ENCODE peak calls at places on chromosomes 7 and 10, in six cellular contexts. N, I, L, R, A and J are unnamed samples.

GRCh38 chr7:149838992-149839408 is 825 bp downstream of the ZNF862 start:
- DNase-seq in I (no peak), N (no peak), L (no peak), R (peak; percentile 22), A (no peak), J (no peak)

GRCh38 chr7:139941866-139942265 is 112.8 kb downstream of the TBXAS1 start:
- DNase-seq in I (no peak), L (no peak), A (no peak), N (no peak), R (no peak), J (no peak)

GRCh38 chr7:137122145-137122544 is 221.4 kb downstream of the PTN start:
- DNase-seq in R (no peak), N (no peak), I (no peak), A (no peak), L (no peak), J (no peak)

GRCh38 chr7:55019691-55020480 is 1.1 kb downstream of the EGFR start:
- DNase-seq in R (peak; percentile 35), N (no peak), A (no peak), L (peak; percentile 74), I (no peak), J (no peak)

GRCh38 chr10:11245510-11245909 is 227.8 kb downstream of the CELF2 start:
- DNase-seq in R (no peak), L (no peak), N (no peak), A (no peak), I (no peak), J (no peak)

GRCh38 chr7:553637-554111 is 34.0 kb upstream of the PDGFA start:
- DNase-seq in I (no peak), L (no peak), N (no peak), R (no peak), A (no peak), J (no peak)

GRCh38 chr7:47332681-47333080 is 249.2 kb downstream of the TNS3 start:
- DNase-seq in N (no peak), A (no peak), I (no peak), R (no peak), L (no peak), J (no peak)

GRCh38 chr10:7412482-7413251 is 1.8 kb upstream of the SFMBT2 start:
- DNase-seq in A (no peak), R (no peak), I (no peak), N (no peak), L (peak; percentile 49), J (no peak)

GRCh38 chr10:70232155-70232858 is 922 bp downstream of the PPA1 start:
- DNase-seq in L (peak; percentile 79), A (no peak), R (peak; percentile 93), I (peak; percentile 59), N (peak; percentile 57), J (no peak)

GRCh38 chr7:103592187-103592586 is 146.2 kb upstream of the SLC26A5 start:
- DNase-seq in L (no peak), R (no peak), A (no peak), N (no peak), I (no peak), J (no peak)

GRCh38 chr7:97499204-97499603 is 232.7 kb upstream of the TAC1 start:
- DNase-seq in L (peak; percentile 27), A (no peak), I (no peak), N (peak; percentile 4), R (peak; percentile 37), J (peak; percentile 3)

GRCh38 chr7:70289067-70289466 is 690.8 kb downstream of the AUTS2 start:
- DNase-seq in N (peak; percentile 11), I (no peak), R (no peak), L (no peak), A (no peak), J (no peak)

GRCh38 chr10:14736600-14737081 is 38.1 kb downstream of the FAM107B start:
- DNase-seq in N (peak; percentile 84), L (no peak), R (no peak), I (no peak), A (no peak), J (no peak)

GRCh38 chr10:16965740-16966447 is 148.7 kb upstream of the RSU1 start:
- DNase-seq in L (no peak), A (no peak), I (no peak), N (peak; percentile 90), R (peak; percentile 91), J (no peak)

GRCh38 chr7:2209146-2209960 is 23.4 kb downstream of the MAD1L1 start:
- DNase-seq in L (peak; percentile 68), A (no peak), N (peak; percentile 81), I (peak; percentile 61), R (peak; percentile 31), J (peak; percentile 33)

GRCh38 chr7:95441042-95441823 is 6.4 kb upstream of the PON2 start:
- DNase-seq in L (no peak), A (no peak), I (no peak), R (no peak), N (no peak), J (no peak)

DNA sequence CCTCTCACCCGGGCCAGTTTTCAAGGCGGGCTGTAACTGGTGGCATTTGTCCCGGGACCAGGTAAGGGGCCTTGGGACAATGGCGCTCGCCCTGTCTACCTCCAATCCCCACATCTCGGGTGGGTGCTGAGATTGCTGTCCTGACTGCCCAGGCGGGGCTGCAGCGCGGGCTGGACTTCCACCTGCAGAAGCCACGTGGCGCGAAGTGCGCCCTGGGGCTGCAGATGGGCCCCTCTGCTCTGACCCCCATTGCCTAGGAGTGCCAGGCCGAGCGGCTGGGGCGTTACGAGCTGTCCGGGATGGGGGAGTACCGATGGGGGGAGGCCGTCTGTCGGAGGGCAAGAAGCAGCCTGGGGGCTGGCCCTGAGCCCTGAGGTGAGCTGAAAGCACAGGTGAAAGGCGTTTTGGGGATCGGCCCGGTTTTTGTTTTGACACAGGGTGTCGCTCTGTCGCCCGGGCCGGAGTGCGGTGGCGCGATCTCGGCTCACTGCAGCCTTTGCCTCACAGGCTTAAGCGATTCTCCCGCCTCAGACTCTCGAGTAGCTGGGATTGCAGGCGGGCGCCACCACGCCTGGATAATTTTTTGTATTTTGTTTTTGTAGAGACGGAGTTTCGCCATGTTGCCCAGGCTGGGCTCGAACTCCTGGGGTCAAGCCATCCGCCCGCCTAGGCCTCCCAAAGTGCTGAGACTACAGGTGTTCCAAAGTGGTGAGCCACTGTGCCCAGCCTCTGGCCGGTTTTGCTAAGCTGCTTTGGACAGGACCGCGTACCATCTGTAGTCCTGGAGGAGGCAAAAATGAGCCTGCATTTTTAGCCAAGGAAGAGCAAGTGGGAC is at the start of gene SFXN2:
- DNase-seq in L (peak; percentile 43), A (no peak), N (no peak), R (peak; percentile 24), I (peak; percentile 55), J (peak; percentile 29)
- TF ChIP-seq CTCF in L (no peak), A (no peak), N (no peak), R (peak; percentile 23), I (no peak), J (peak; percentile 25)

DNA sequence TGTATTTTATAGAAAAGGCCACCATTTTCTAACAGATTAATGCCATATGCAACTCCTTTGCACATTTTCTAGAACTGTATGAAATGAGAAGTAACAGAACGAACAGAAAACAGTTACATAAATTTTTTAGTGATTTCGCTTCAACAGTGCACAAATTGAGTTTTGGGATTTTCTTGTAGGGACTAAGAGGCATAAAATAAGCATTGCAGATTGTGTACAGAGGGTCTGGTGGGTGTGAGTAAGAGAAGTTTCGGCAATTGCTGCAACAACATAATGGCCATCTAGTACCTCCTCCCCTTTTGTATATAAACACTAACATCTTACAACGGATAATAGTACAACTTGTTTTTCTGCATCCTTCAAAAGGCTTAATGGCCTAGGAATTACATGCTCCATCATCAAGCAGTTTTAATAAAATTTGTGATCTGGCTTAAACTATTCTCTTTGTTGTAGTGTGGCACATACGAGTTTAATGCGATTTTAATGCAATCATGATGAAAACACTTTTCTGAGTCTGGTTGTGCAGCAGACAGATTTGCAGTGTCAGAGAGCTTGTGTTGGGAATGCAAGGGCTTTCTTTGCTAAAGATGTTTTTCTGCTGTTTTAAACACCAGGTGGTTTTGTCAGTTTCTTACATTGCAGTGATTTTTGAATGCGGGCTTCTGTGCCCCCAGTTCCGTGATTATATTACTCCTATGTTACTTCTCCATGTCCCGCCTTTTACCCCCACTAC is 2.9 kb downstream of the GLCCI1 start:
- DNase-seq in I (no peak), R (no peak), N (no peak), A (no peak), L (no peak), J (no peak)
- H3K4me3 ChIP-seq in I (no peak overlapping the region), R (peak overlapping the region; percentile 86), N (no peak overlapping the region), A (peak overlapping the region; percentile 97), L (no peak overlapping the region), J (peak overlapping the region; percentile 73)

DNA sequence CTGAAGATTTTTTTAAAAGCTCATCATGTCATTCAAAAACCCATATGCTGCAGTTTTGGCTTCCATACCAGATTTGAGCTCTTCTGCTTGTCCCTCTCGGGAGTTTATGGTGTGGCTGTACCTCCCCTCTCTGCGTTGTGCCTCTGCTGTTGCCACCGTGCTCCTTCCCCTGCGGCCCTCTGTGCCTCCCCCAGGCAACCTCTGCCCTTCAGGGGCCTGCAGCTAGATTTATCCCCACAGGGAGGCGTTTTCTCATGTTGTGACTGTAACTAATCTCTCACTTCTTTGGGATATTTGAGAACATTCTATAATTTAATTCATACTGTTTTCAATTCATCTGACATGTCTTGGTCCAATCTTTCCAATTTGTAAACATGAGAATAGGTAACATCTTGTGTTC is 52.7 kb downstream of the TASOR2 start:
- DNase-seq in L (no peak), N (no peak), A (no peak), R (no peak), I (no peak), J (no peak)
- TF ChIP-seq CTCF in L (no peak), N (peak; percentile 33), A (no peak), R (no peak), I (no peak), J (peak; percentile 32)

GRCh38 chr7:130942211-130942964 is 208.4 kb upstream of the KLF14 start:
- DNase-seq in A (no peak), L (peak; percentile 49), R (peak; percentile 74), I (no peak), N (peak; percentile 95), J (no peak)

GRCh38 chr7:130940907-130941306 is 206.9 kb upstream of the KLF14 start:
- DNase-seq in L (peak; percentile 42), N (no peak), I (no peak), A (no peak), R (peak; percentile 24), J (no peak)

GRCh38 chr7:130940326-130940725 is 206.3 kb upstream of the KLF14 start:
- DNase-seq in A (no peak), L (no peak), R (no peak), I (no peak), N (no peak), J (no peak)

GRCh38 chr7:130943336-130943901 is 209.4 kb upstream of the KLF14 start:
- DNase-seq in L (no peak), A (no peak), I (no peak), N (peak; percentile 92), R (peak; percentile 69), J (no peak)

DNA sequence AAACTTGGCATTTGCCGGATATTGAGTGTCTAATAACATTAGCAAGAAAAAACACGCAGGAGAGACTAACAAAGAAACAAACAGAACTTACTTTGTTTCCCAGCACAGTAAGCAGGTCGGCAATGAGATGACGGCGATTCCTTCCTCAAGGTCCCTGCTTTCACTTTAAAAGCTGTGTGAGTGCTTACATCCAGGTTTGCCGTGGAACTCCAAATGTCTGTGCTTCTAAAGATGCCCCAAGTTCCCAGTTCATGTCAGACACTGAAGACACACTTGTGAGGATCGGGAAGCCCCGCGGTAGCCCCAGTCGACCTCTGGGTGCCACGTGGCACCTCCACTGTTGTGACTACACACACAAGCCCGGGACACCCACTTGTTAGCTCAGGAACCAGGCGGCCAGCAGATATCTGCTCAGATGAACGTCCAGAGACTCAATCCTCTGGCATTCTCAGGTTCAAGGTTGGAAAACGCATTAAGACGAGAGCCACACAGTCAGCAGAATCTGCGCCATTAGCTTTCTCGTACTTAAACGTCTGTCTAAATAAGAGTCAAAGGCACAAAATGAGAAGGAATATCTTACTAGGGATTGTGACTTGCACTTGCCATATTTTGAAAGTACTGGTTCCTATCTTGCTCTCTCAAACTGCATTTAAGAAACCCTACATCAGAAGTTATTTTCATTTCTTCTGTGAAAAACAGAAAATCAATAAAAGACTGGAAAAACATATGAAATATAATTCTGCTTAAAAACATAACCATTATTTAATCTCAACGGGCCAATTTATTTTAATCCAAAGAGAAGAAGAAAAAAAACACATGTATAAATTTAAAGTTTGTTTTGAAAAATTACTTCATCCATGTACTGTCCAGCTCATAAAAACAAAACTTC is 207.6 kb upstream of the KLF14 start:
- DNase-seq in N (peak; percentile 82), A (no peak), R (peak; percentile 63), L (peak; percentile 79), I (no peak), J (no peak)
- H3K4me3 ChIP-seq in N (peak overlapping the region; percentile 58), A (peak overlapping the region; percentile 52), R (peak overlapping the region; percentile 80), L (peak overlapping the region; percentile 7), I (peak overlapping the region; percentile 15), J (peak overlapping the region; percentile 36)